ENCODE peak calls at places on chromosomes 2 and 18, in four cellular contexts. One of them, this sample, is unnamed.

GRCh38 chr2:127398239-127398590 is 10.4 kb upstream of the MAP3K2 start:
- DNase-seq in NCI-H460: peak
- DNase-seq in SK-MEL-5: peak
- DNase-seq in breast epithelium: peak
- DNase-seq in this sample: peak

GRCh38 chr2:64470921-64471320 is 17.0 kb downstream of the LGALSL start:
- DNase-seq in NCI-H460: no peak
- DNase-seq in SK-MEL-5: no peak
- DNase-seq in breast epithelium: no peak
- DNase-seq in this sample: no peak

GRCh38 chr2:47607315-47608061 is 175.5 kb upstream of the MSH6 start:
- DNase-seq in NCI-H460: no peak
- DNase-seq in SK-MEL-5: no peak
- DNase-seq in breast epithelium: no peak
- DNase-seq in this sample: no peak

GRCh38 chr2:37563375-37564011 is 107.9 kb downstream of the CDC42EP3 start:
- DNase-seq in NCI-H460: no peak
- DNase-seq in SK-MEL-5: no peak
- DNase-seq in breast epithelium: no peak
- DNase-seq in this sample: no peak

GRCh38 chr2:106990307-106990706 is 104.3 kb upstream of the ST6GAL2 start:
- DNase-seq in breast epithelium: no peak
- DNase-seq in SK-MEL-5: no peak
- DNase-seq in NCI-H460: no peak
- DNase-seq in this sample: no peak

GRCh38 chr2:46913471-46914381 is 1.9 kb downstream of the MCFD2 start:
- DNase-seq in NCI-H460: no peak
- DNase-seq in SK-MEL-5: no peak
- DNase-seq in breast epithelium: no peak
- DNase-seq in this sample: no peak

GRCh38 chr2:234974501-234975385 is 22.9 kb downstream of the SH3BP4 start:
- DNase-seq in breast epithelium: no peak
- DNase-seq in SK-MEL-5: no peak
- DNase-seq in NCI-H460: no peak
- DNase-seq in this sample: no peak

GRCh38 chr2:16664809-16665745 is 557 bp downstream of the CYRIA start:
- DNase-seq in SK-MEL-5: no peak
- DNase-seq in breast epithelium: no peak
- DNase-seq in NCI-H460: no peak
- DNase-seq in this sample: no peak

GRCh38 chr2:202425036-202425435 is 48.9 kb downstream of the BMPR2 start:
- DNase-seq in breast epithelium: no peak
- DNase-seq in NCI-H460: no peak
- DNase-seq in SK-MEL-5: no peak
- DNase-seq in this sample: no peak

GRCh38 chr18:28177828-28178635 is 1.1 kb upstream of the CDH2 start:
- DNase-seq in breast epithelium: no peak
- DNase-seq in SK-MEL-5: no peak
- DNase-seq in NCI-H460: no peak
- DNase-seq in this sample: no peak

GRCh38 chr2:239853121-239853520 is 172.0 kb downstream of the NDUFA10 start:
- DNase-seq in SK-MEL-5: no peak
- DNase-seq in NCI-H460: no peak
- DNase-seq in breast epithelium: no peak
- DNase-seq in this sample: no peak

GRCh38 chr2:216142540-216142939 is 33.4 kb downstream of the XRCC5 start:
- DNase-seq in NCI-H460: no peak
- DNase-seq in breast epithelium: no peak
- DNase-seq in SK-MEL-5: no peak
- DNase-seq in this sample: no peak

GRCh38 chr2:199455533-199456382 is 2.0 kb downstream of the SATB2 start:
- DNase-seq in NCI-H460: no peak
- DNase-seq in SK-MEL-5: peak
- DNase-seq in breast epithelium: no peak
- DNase-seq in this sample: no peak

GRCh38 chr2:10235909-10236550 is 66.7 kb upstream of the HPCAL1 start:
- DNase-seq in SK-MEL-5: no peak
- DNase-seq in NCI-H460: no peak
- DNase-seq in breast epithelium: peak
- DNase-seq in this sample: no peak

GRCh38 chr2:207867075-207867474 is 97.4 kb upstream of the FZD5 start:
- DNase-seq in SK-MEL-5: no peak
- DNase-seq in NCI-H460: no peak
- DNase-seq in breast epithelium: no peak
- DNase-seq in this sample: no peak

GRCh38 chr2:18559531-18559930 is 922 bp downstream of the RDH14 start:
- DNase-seq in SK-MEL-5: peak
- DNase-seq in breast epithelium: no peak
- DNase-seq in NCI-H460: no peak
- DNase-seq in this sample: no peak

GRCh38 chr2:199136681-199137080 is 321.1 kb downstream of the SATB2 start:
- DNase-seq in SK-MEL-5: no peak
- DNase-seq in breast epithelium: no peak
- DNase-seq in NCI-H460: no peak
- DNase-seq in this sample: no peak

GRCh38 chr2:151961558-151961957 is 133.3 kb upstream of the ARL5A start:
- DNase-seq in SK-MEL-5: no peak
- DNase-seq in breast epithelium: no peak
- DNase-seq in NCI-H460: no peak
- DNase-seq in this sample: no peak

GRCh38 chr2:102285368-102285767 is 26.0 kb upstream of the IL1RL1 start:
- DNase-seq in breast epithelium: no peak
- DNase-seq in NCI-H460: no peak
- DNase-seq in SK-MEL-5: no peak
- DNase-seq in this sample: no peak

GRCh38 chr2:217988014-217988839 is 14.6 kb downstream of the TNS1 start:
- DNase-seq in breast epithelium: peak
- DNase-seq in NCI-H460: peak
- DNase-seq in SK-MEL-5: peak
- DNase-seq in this sample: no peak

GRCh38 chr18:46174317-46175039 is 70.3 kb downstream of the HAUS1 start:
- DNase-seq in breast epithelium: no peak
- DNase-seq in NCI-H460: no peak
- DNase-seq in SK-MEL-5: no peak
- DNase-seq in this sample: no peak

GRCh38 chr2:119419065-119419464 is 12.6 kb upstream of the TMEM37 start:
- DNase-seq in breast epithelium: no peak
- DNase-seq in NCI-H460: no peak
- DNase-seq in SK-MEL-5: no peak
- DNase-seq in this sample: no peak

GRCh38 chr2:235506997-235507615 is 13.3 kb downstream of the AGAP1 start:
- DNase-seq in NCI-H460: no peak
- DNase-seq in SK-MEL-5: no peak
- DNase-seq in breast epithelium: no peak
- DNase-seq in this sample: no peak

GRCh38 chr2:213150315-213150951 is 979 bp downstream of the IKZF2 start:
- DNase-seq in SK-MEL-5: no peak
- DNase-seq in breast epithelium: no peak
- DNase-seq in NCI-H460: no peak
- DNase-seq in this sample: no peak

GRCh38 chr2:98601532-98602132 is 6.7 kb downstream of the COA5 start:
- DNase-seq in NCI-H460: peak
- DNase-seq in SK-MEL-5: peak
- DNase-seq in breast epithelium: no peak
- DNase-seq in this sample: no peak

GRCh38 chr18:10239138-10239537 is 215.3 kb upstream of the APCDD1 start:
- DNase-seq in breast epithelium: no peak
- DNase-seq in SK-MEL-5: no peak
- DNase-seq in NCI-H460: no peak
- DNase-seq in this sample: no peak

GRCh38 chr2:160876765-160877164 is 283.5 kb upstream of the TANK start:
- DNase-seq in breast epithelium: no peak
- DNase-seq in SK-MEL-5: no peak
- DNase-seq in NCI-H460: no peak
- DNase-seq in this sample: no peak

GRCh38 chr2:45497355-45497754 is 113.7 kb downstream of the SRBD1 start:
- DNase-seq in SK-MEL-5: no peak
- DNase-seq in NCI-H460: no peak
- DNase-seq in breast epithelium: no peak
- DNase-seq in this sample: no peak